ENCODE peak calls at places on chromosomes 2 and 18, in seven cellular contexts. V is trophoblast cell, E is heart left ventricle, B is PC-3, M is astrocyte, U is right cardiac atrium, W is pancreas. T is an unnamed sample.

GRCh38 chr2:143158500-143159262 is 29.5 kb downstream of the ARHGAP15 start:
- DNase-seq in V (no peak), E (no peak), B (no peak), M (no peak), U (no peak), W (no peak), T (no peak)

GRCh38 chr2:36556847-36557246 is 41.1 kb downstream of the FEZ2 start:
- DNase-seq in V (no peak), E (no peak), B (peak; percentile 33), M (peak; percentile 76), U (no peak), W (no peak), T (no peak)

GRCh38 chr2:240622631-240623235 is 2.5 kb upstream of the GPR35 start:
- DNase-seq in V (no peak), E (peak; percentile 25), B (no peak), M (no peak), U (no peak), W (no peak), T (peak; percentile 57)

GRCh38 chr2:215619989-215620388 is 184.1 kb upstream of the FN1 start:
- DNase-seq in V (peak; percentile 41), E (peak; percentile 49), B (no peak), M (no peak), U (peak; percentile 39), W (no peak), T (no peak)

GRCh38 chr18:31490387-31490786 is 7.6 kb upstream of the DSG2 start:
- DNase-seq in V (peak; percentile 41), E (no peak), B (peak; percentile 68), M (peak; percentile 43), U (no peak), W (no peak), T (no peak)

GRCh38 chr2:217489145-217489960 is 513.4 kb downstream of the TNS1 start:
- DNase-seq in V (no peak), E (no peak), B (peak; percentile 11), M (peak; percentile 74), U (no peak), W (no peak), T (no peak)

GRCh38 chr18:78517973-78518372 is 461.6 kb upstream of the SALL3 start:
- DNase-seq in V (no peak), E (no peak), B (no peak), M (no peak), U (no peak), W (no peak), T (no peak)

GRCh38 chr2:3639015-3639630 is 18.9 kb upstream of the ALLC start:
- DNase-seq in V (no peak), E (peak; percentile 6), B (no peak), M (no peak), U (no peak), W (no peak), T (peak; percentile 3)

GRCh38 chr2:120486946-120487345 is 141.0 kb downstream of the INHBB start:
- DNase-seq in V (peak; percentile 77), E (no peak), B (peak; percentile 64), M (no peak), U (no peak), W (no peak), T (no peak)

GRCh38 chr2:46767706-46768105 is 147.9 kb downstream of the MCFD2 start:
- DNase-seq in V (no peak), E (no peak), B (no peak), M (no peak), U (no peak), W (no peak), T (no peak)

GRCh38 chr2:63378589-63378988 is 209.7 kb downstream of the WDPCP start:
- DNase-seq in V (no peak), E (no peak), B (no peak), M (peak; percentile 11), U (no peak), W (no peak), T (no peak)

GRCh38 chr2:225091336-225091735 is 49.1 kb upstream of the DOCK10 start:
- DNase-seq in V (no peak), E (no peak), B (peak; percentile 95), M (peak; percentile 97), U (no peak), W (no peak), T (no peak)

GRCh38 chr2:113171359-113172075 is 2.3 kb upstream of the PSD4 start:
- DNase-seq in V (no peak), E (no peak), B (no peak), M (no peak), U (no peak), W (no peak), T (no peak)

GRCh38 chr2:164151518-164151917 is 415.7 kb upstream of the FIGN start:
- DNase-seq in V (no peak), E (peak; percentile 47), B (no peak), M (no peak), U (peak; percentile 63), W (no peak), T (no peak)

GRCh38 chr2:241615041-241615440 is 21.9 kb downstream of the THAP4 start:
- DNase-seq in V (no peak), E (no peak), B (no peak), M (no peak), U (no peak), W (no peak), T (no peak)

GRCh38 chr2:172452845-172453244 is 25.5 kb downstream of the ITGA6 start:
- DNase-seq in V (peak; percentile 42), E (no peak), B (no peak), M (no peak), U (no peak), W (no peak), T (no peak)

GRCh38 chr2:222355860-222356259 is 57.1 kb upstream of the PAX3 start:
- DNase-seq in V (no peak), E (peak; percentile 24), B (no peak), M (peak; percentile 37), U (no peak), W (no peak), T (no peak)

GRCh38 chr2:169704160-169704713 is 10.0 kb downstream of the PHOSPHO2 start:
- DNase-seq in V (no peak), E (no peak), B (no peak), M (no peak), U (no peak), W (no peak), T (no peak)

GRCh38 chr2:203867561-203868200 is at the start of gene CTLA4:
- DNase-seq in V (no peak), E (no peak), B (no peak), M (no peak), U (no peak), W (no peak), T (no peak)

GRCh38 chr2:160911258-160911657 is 249.0 kb upstream of the TANK start:
- DNase-seq in V (no peak), E (no peak), B (no peak), M (peak; percentile 33), U (no peak), W (no peak), T (no peak)

GRCh38 chr2:192148620-192149321 is 46.0 kb downstream of the TMEFF2 start:
- DNase-seq in V (no peak), E (no peak), B (no peak), M (peak; percentile 90), U (no peak), W (no peak), T (no peak)

GRCh38 chr2:24050041-24050655 is 607 bp downstream of the FKBP1B start:
- DNase-seq in V (no peak), E (peak; percentile 45), B (no peak), M (no peak), U (peak; percentile 31), W (peak; percentile 32), T (no peak)

DNA sequence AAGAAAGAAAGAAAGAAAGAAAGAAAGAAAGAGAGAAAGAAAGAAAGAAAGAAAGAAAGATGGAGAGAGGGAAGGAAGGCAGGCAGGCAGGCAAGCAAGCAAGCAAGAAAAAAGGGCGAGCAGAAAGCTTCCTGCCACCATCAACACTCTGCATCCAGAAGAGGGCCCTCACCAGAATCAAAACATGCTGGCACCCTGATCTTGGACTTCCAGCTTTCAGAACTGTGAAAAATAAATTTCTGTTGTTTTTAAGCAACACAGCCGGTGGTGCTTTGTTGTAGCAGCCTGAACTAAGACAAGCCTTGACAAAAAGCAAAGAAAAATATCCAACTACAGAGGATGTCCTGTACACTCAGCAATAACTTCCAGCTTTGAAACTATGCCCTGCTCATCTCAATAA is 401.7 kb downstream of the LRATD1 start:
- DNase-seq in V (peak; percentile 75), E (no peak), B (no peak), M (no peak), U (no peak), W (no peak), T (no peak)
- H3K27me3 ChIP-seq in V (no peaks in the 10 kb centered on the region), E (no peaks in the 10 kb centered on the region), B (no peaks in the 10 kb centered on the region), M (no peaks in the 10 kb centered on the region), U (no peaks in the 10 kb centered on the region), W (no peaks in the 10 kb centered on the region), T (no peaks in the 10 kb centered on the region)

DNA sequence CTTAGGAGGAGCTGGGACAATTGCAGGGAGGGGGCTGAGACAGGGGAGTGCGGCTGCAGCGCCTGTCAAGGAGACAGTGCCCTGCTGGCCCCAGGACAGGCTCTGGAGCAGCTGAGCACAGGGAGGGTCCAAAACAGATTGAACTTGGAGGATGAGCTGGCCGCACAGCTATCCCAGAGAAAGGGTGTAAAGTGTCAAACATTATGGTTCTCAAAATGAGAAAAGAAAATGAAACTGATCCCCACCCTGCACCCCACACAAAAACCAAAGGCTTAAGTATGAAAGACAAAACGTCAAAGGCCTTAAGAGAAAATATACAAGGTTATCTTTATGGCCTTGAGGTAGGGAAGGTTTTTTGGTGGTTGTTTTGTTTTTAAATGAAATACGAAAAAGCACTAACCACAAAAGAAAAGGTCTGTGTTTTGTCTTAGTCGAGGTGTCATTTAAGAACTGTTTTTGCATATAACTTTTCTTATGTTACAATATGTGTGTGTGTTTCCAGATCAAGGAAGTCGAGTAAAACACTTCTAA is 111.8 kb downstream of the HDAC4 start:
- DNase-seq in V (no peak), E (peak; percentile 46), B (no peak), M (no peak), U (no peak), W (no peak), T (peak; percentile 13)
- H3K4me1 ChIP-seq in V (peaks cover 7% of the 10 kb centered on the region), E (peaks cover 92% of the 10 kb centered on the region), B (no peaks in the 10 kb centered on the region), M (peaks cover 15% of the 10 kb centered on the region), U (peaks cover 26% of the 10 kb centered on the region), W (no peaks in the 10 kb centered on the region), T (peaks cover 10% of the 10 kb centered on the region)

GRCh38 chr18:74397572-74397971 is 59.5 kb downstream of the DIPK1C start:
- DNase-seq in V (no peak), E (no peak), B (no peak), M (no peak), U (no peak), W (no peak), T (no peak)

GRCh38 chr18:74395630-74396251 is 61.4 kb downstream of the DIPK1C start:
- DNase-seq in V (no peak), E (no peak), B (no peak), M (no peak), U (no peak), W (no peak), T (no peak)

GRCh38 chr18:74396252-74397204 is 60.6 kb downstream of the DIPK1C start:
- DNase-seq in V (no peak), E (no peak), B (no peak), M (no peak), U (no peak), W (no peak), T (no peak)

GRCh38 chr18:74392323-74392722 is 64.8 kb downstream of the DIPK1C start:
- DNase-seq in V (no peak), E (no peak), B (no peak), M (no peak), U (no peak), W (no peak), T (no peak)

GRCh38 chr18:74395006-74395405 is 62.1 kb downstream of the DIPK1C start:
- DNase-seq in V (no peak), E (no peak), B (no peak), M (no peak), U (no peak), W (no peak), T (no peak)
- H3K27me3 ChIP-seq in V (no peaks in the 10 kb centered on the region), E (no peaks in the 10 kb centered on the region), B (peaks cover 97% of the 10 kb centered on the region), M (peaks cover 2% of the 10 kb centered on the region), U (no peaks in the 10 kb centered on the region), W (no peaks in the 10 kb centered on the region), T (peaks cover 22% of the 10 kb centered on the region)

GRCh38 chr18:8402237-8402636 is 207.0 kb upstream of the RAB12 start:
- DNase-seq in V (no peak), E (no peak), B (no peak), M (no peak), U (no peak), W (no peak), T (no peak)
- H3K4me1 ChIP-seq in V (no peaks in the 10 kb centered on the region), E (no peaks in the 10 kb centered on the region), B (no peaks in the 10 kb centered on the region), M (no peaks in the 10 kb centered on the region), U (no peaks in the 10 kb centered on the region), W (no peaks in the 10 kb centered on the region), T (no peaks in the 10 kb centered on the region)

T was measured in RWPE2.